ENCODE peak calls at places on chromosome 1, in six cellular contexts. U, I, R, C, F and G are unnamed samples.

GRCh38 chr1:160206421-160207117 is 1.4 kb downstream of the PEA15 start:
- DNase-seq in U (no peak), I (no peak), R (no peak), C (peak), F (no peak), G (no peak)

GRCh38 chr1:183911285-183911684 is 106.4 kb downstream of the RGL1 start:
- DNase-seq in U (peak), I (no peak), R (no peak), C (no peak), F (no peak), G (no peak)

GRCh38 chr1:223525957-223526356 is 132.7 kb downstream of the CCDC185 start:
- DNase-seq in U (no peak), I (no peak), R (no peak), C (no peak), F (no peak), G (no peak)

GRCh38 chr1:3081171-3081683 is 12.2 kb downstream of the PRDM16 start:
- DNase-seq in U (no peak), I (no peak), R (no peak), C (no peak), F (no peak), G (no peak)

GRCh38 chr1:241253491-241253890 is 103.5 kb downstream of the RGS7 start:
- DNase-seq in U (no peak), I (no peak), R (no peak), C (no peak), F (no peak), G (no peak)

GRCh38 chr1:215119071-215119470 is 36.5 kb downstream of the KCNK2 start:
- DNase-seq in U (no peak), I (no peak), R (no peak), C (no peak), F (no peak), G (no peak)

GRCh38 chr1:37151789-37152188 is 117.5 kb upstream of the GRIK3 start:
- DNase-seq in U (no peak), I (no peak), R (no peak), C (no peak), F (no peak), G (no peak)

GRCh38 chr1:53121319-53122172 is 20.9 kb downstream of the SLC1A7 start:
- DNase-seq in U (no peak), I (peak), R (peak), C (no peak), F (peak), G (no peak)

GRCh38 chr1:56541408-56541807 is 38.0 kb downstream of the PLPP3 start:
- DNase-seq in U (no peak), I (no peak), R (no peak), C (no peak), F (no peak), G (no peak)

GRCh38 chr1:56542651-56543050 is 36.7 kb downstream of the PLPP3 start:
- DNase-seq in U (no peak), I (no peak), R (no peak), C (no peak), F (no peak), G (no peak)

GRCh38 chr1:56539403-56539802 is 40.0 kb downstream of the PLPP3 start:
- DNase-seq in U (no peak), I (no peak), R (no peak), C (no peak), F (no peak), G (no peak)

GRCh38 chr1:56537660-56538059 is 41.7 kb downstream of the PLPP3 start:
- DNase-seq in U (no peak), I (no peak), R (no peak), C (no peak), F (no peak), G (no peak)

DNA sequence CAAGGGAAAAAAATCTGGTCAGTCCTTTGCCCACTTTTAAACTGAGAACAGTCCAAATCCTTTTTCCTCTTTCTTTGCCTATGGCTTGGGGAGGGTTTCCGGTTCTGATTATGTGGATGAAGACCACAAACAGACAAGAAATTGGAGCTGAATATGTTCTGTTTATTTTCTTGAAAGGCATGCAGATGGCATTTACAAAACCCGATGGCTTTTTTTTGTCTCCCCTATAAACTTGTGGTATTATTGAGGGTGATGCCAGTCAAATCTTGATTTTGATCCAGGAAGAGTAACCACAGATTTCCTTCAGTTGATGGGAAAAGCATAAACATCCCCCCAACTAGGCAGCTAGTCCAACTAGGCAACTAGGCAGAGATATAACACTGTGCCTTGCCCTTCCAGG is 38.9 kb downstream of the PLPP3 start:
- DNase-seq in U (no peak), I (no peak), R (no peak), C (no peak), F (no peak), G (no peak)
- H3K27ac ChIP-seq in U (no peak), I (no peak), R (peak), C (peak), F (no peak), G (no peak)

GRCh38 chr1:63004868-63005267 is 220.9 kb downstream of the ATG4C start:
- DNase-seq in U (no peak), I (no peak), R (no peak), C (peak), F (no peak), G (no peak)
- TF ChIP-seq CTCF in U (no peak), I (no peak), R (no peak), C (peak), F (no peak), G (no peak)

GRCh38 chr1:9823693-9823942 is 147 bp downstream of the CLSTN1 start:
- DNase-seq in U (no peak), I (no peak), R (no peak), C (no peak), F (no peak), G (no peak)

GRCh38 chr1:9824702-9825089 is 931 bp upstream of the CLSTN1 start:
- DNase-seq in U (no peak), I (no peak), R (no peak), C (no peak), F (no peak), G (no peak)

GRCh38 chr1:9822897-9823692 is 670 bp downstream of the CLSTN1 start:
- DNase-seq in U (no peak), I (peak), R (no peak), C (peak), F (no peak), G (no peak)

GRCh38 chr1:9825101-9826074 is 1.6 kb upstream of the CLSTN1 start:
- DNase-seq in U (peak), I (peak), R (peak), C (peak), F (peak), G (peak)

DNA sequence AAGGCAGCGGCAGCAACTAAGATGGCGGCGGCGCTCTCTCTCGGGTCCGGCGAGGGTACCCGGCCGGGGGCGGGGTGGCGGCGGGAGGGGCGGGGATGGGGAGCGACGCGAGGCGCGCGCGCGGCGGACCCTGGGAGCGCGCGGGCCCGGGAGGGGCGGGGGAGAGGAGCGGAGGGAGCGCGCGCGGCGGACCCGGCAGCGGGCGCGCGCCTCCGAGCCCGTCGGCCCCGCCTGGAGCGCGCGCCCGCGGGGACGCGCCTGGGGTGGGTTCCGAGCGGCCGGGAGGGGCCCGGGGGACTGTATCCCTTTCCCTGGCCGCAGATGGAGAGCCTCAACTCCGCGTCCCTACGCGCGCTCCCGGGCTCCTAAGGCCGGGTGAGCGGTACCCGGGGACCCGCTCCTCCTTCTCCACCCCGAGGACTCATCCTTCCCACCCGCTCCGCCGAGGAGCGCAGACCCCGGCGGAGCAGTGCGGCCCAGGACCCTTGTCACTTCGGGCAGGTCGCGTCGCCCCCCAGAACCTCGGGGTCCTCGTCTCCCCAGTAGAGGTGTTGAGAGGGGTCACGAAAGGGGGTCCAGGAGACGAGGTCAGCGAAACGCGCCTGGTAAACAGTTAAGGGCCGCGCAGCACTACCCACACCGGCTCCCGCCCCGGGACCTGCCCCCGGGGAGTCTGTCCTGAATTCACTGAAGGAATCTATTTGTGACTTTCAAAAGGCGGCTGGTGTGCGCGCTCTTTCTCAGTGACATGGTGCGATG is at the start of gene CLSTN1:
- DNase-seq in U (peak), I (peak), R (peak), C (peak), F (peak), G (peak)
- H3K27ac ChIP-seq in U (peak), I (peak), R (peak), C (no peak), F (peak), G (peak)

GRCh38 chr1:238499036-238499435 is 608.3 kb upstream of the ZP4 start:
- DNase-seq in U (no peak), I (no peak), R (no peak), C (no peak), F (no peak), G (no peak)

GRCh38 chr1:238501290-238501689 is 610.6 kb upstream of the ZP4 start:
- DNase-seq in U (no peak), I (no peak), R (no peak), C (no peak), F (no peak), G (no peak)
- TF ChIP-seq CTCF in U (no peak), I (no peak), R (no peak), C (no peak), F (no peak), G (no peak)

GRCh38 chr1:86191958-86192357 is 35.4 kb upstream of the COL24A1 start:
- DNase-seq in U (no peak), I (no peak), R (no peak), C (peak), F (no peak), G (no peak)
- H3K27ac ChIP-seq in U (no peak), I (no peak), R (no peak), C (no peak), F (no peak), G (no peak)

GRCh38 chr1:70205437-70206118 is at the start of gene LRRC40:
- DNase-seq in U (peak), I (peak), R (peak), C (peak), F (peak), G (peak)
- TF ChIP-seq CTCF in U (no peak), I (peak), R (no peak), C (peak), F (no peak), G (no peak)

GRCh38 chr1:235908742-235909520 is 42.2 kb upstream of the LYST start:
- DNase-seq in U (no peak), I (no peak), R (no peak), C (no peak), F (no peak), G (peak)

GRCh38 chr1:235911300-235911662 is 44.6 kb upstream of the LYST start:
- DNase-seq in U (no peak), I (no peak), R (no peak), C (no peak), F (no peak), G (no peak)

GRCh38 chr1:235913311-235913710 is 46.6 kb upstream of the LYST start:
- DNase-seq in U (no peak), I (no peak), R (no peak), C (no peak), F (no peak), G (no peak)

GRCh38 chr1:235911876-235912275 is 45.2 kb upstream of the LYST start:
- DNase-seq in U (no peak), I (no peak), R (no peak), C (no peak), F (no peak), G (no peak)

GRCh38 chr1:235910357-235911299 is 43.9 kb upstream of the LYST start:
- DNase-seq in U (no peak), I (peak), R (no peak), C (peak), F (peak), G (no peak)
- H3K27ac ChIP-seq in U (no peak), I (peak), R (peak), C (no peak), F (peak), G (no peak)

GRCh38 chr1:78483903-78484302 is 6.9 kb upstream of the PTGFR start:
- DNase-seq in U (no peak), I (no peak), R (no peak), C (peak), F (no peak), G (no peak)
- TF ChIP-seq CTCF in U (no peak), I (no peak), R (no peak), C (no peak), F (no peak), G (no peak)

GRCh38 chr1:8687053-8687452 is 130.4 kb downstream of the RERE start:
- DNase-seq in U (no peak), I (no peak), R (no peak), C (no peak), F (peak), G (no peak)
- H3K27ac ChIP-seq in U (no peak), I (peak), R (no peak), C (peak), F (peak), G (no peak)

DNA sequence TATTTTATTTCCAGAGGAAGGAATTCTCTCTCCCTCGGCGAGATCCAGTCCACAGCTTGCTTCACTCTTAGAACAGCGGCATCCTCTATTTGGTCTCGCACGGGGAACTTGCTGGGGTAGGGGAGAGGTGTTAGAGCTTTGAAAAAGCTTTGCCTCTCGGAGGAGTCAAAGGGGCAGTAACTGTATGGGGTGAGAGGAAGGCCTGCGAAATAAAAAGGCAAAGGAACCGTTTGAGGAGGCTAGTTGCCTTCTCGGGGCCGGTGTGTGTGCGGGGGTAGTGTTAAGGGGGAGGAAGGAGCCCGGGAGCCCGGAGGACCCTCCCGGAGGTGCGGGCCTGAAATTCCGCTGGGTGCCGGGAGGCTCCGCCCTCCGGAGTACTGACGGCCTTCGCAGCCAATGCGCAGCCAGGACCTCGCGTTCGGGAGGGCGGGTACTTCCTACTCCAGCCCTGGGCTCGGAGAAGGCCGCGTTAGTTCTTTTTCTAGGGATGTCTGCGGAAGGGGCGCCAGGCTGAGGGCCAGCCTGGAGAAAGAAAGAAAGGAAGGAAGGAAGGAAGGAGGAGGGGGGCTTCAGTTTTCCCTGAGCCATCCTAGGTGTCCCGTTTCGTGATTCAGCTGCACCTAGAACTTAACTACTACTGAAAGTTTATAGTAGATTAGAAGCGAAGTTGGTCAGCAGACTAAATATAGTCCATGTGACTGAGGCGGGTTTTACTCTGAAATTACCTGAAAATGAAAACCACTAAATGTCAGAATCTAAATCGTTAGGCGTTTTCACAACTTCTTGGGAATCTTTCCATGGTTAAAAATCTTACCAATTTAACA is 2.2 kb downstream of the NEK7 start:
- DNase-seq in U (peak), I (peak), R (peak), C (peak), F (peak), G (peak)
- TF ChIP-seq CTCF in U (no peak), I (no peak), R (no peak), C (no peak), F (no peak), G (no peak)